ENCODE peak calls at places on chromosomes 11 and 22, in four cellular contexts. A is activated CD4-positive, alpha-beta T cell treated with anti-CD3 and anti-CD28 coated beads for 24 hours; J is effector memory CD4-positive, alpha-beta T cell; S is astrocyte of the cerebellum. E is an unnamed sample.

GRCh38 chr22:35198738-35199137 is 58.6 kb upstream of the HMGXB4 start:
- DNase-seq in A (no peak), J (no peak), S (no peak), E (no peak)

GRCh38 chr11:17764446-17765218 is 30.1 kb downstream of the KCNC1 start:
- DNase-seq in A (no peak), J (no peak), S (no peak), E (no peak)

GRCh38 chr11:19660076-19660475 is 52.6 kb upstream of the NAV2 start:
- DNase-seq in A (no peak), J (no peak), S (peak), E (no peak)

GRCh38 chr11:30120045-30120589 is 103.3 kb upstream of the KCNA4 start:
- DNase-seq in A (no peak), J (no peak), S (no peak), E (no peak)

GRCh38 chr11:127632971-127633680 is 632.6 kb upstream of the KIRREL3 start:
- DNase-seq in A (no peak), J (no peak), S (no peak), E (no peak)

GRCh38 chr11:6655020-6655789 is 404 bp downstream of the DCHS1 start:
- DNase-seq in A (no peak), J (no peak), S (no peak), E (no peak)

GRCh38 chr11:27139742-27140141 is 99.1 kb downstream of the BBOX1 start:
- DNase-seq in A (no peak), J (no peak), S (no peak), E (no peak)

GRCh38 chr22:47609653-47610052 is 847.2 kb downstream of the TBC1D22A start:
- DNase-seq in A (no peak), J (no peak), S (no peak), E (no peak)

GRCh38 chr11:10233581-10233980 is 60.4 kb downstream of the SBF2 start:
- DNase-seq in A (no peak), J (no peak), S (peak), E (no peak)

GRCh38 chr22:42662114-42663021 is 13.2 kb upstream of the CYB5R3 start:
- DNase-seq in A (peak), J (peak), S (no peak), E (peak)

GRCh38 chr22:35219012-35219411 is 38.3 kb upstream of the HMGXB4 start:
- DNase-seq in A (no peak), J (no peak), S (no peak), E (no peak)

GRCh38 chr11:86802601-86803051 is 2.3 kb downstream of the PRSS23 start:
- DNase-seq in A (no peak), J (no peak), S (peak), E (no peak)

GRCh38 chr11:112889446-112889845 is 71.8 kb upstream of the NCAM1 start:
- DNase-seq in A (no peak), J (no peak), S (no peak), E (no peak)

GRCh38 chr22:20904008-20904979 is 12.9 kb upstream of the CRKL start:
- DNase-seq in A (no peak), J (no peak), S (peak), E (no peak)

GRCh38 chr11:31236052-31236652 is 133.4 kb downstream of the DCDC1 start:
- DNase-seq in A (no peak), J (no peak), S (no peak), E (no peak)

GRCh38 chr11:119236891-119237290 is 30.8 kb downstream of the CBL start:
- DNase-seq in A (no peak), J (no peak), S (no peak), E (no peak)

GRCh38 chr22:26762503-26763170 is 105.2 kb downstream of the MIAT start:
- DNase-seq in A (no peak), J (no peak), S (no peak), E (no peak)

GRCh38 chr22:47157486-47158270 is 395.2 kb downstream of the TBC1D22A start:
- DNase-seq in A (no peak), J (no peak), S (no peak), E (no peak)

GRCh38 chr11:68819362-68819761 is 22.4 kb downstream of the CPT1A start:
- DNase-seq in A (no peak), J (no peak), S (no peak), E (no peak)

GRCh38 chr22:50498322-50498861 is 9.1 kb downstream of the LMF2 start:
- DNase-seq in A (peak), J (peak), S (no peak), E (peak)

GRCh38 chr11:108866781-108867180 is 201.9 kb downstream of the DDX10 start:
- DNase-seq in A (no peak), J (no peak), S (no peak), E (no peak)

GRCh38 chr11:86792150-86792549 is 8.2 kb upstream of the PRSS23 start:
- DNase-seq in A (no peak), J (no peak), S (no peak), E (no peak)

GRCh38 chr11:58832246-58832645 is 12.3 kb downstream of the GLYATL2 start:
- DNase-seq in A (no peak), J (no peak), S (peak), E (no peak)

GRCh38 chr22:43957871-43958270 is 2.6 kb downstream of the SAMM50 start:
- DNase-seq in A (no peak), J (no peak), S (no peak), E (no peak)

GRCh38 chr22:38451864-38452263 is 3.1 kb downstream of the KCNJ4 start:
- DNase-seq in A (no peak), J (no peak), S (no peak), E (no peak)

GRCh38 chr11:117876341-117877119 is at the start of gene FXYD6:
- DNase-seq in A (no peak), J (no peak), S (no peak), E (no peak)

GRCh38 chr11:48054994-48055291 is 74.6 kb downstream of the PTPRJ start:
- DNase-seq in A (no peak), J (no peak), S (no peak), E (no peak)

GRCh38 chr22:23984430-23984829 is 4.5 kb downstream of the GSTT2 start:
- DNase-seq in A (no peak), J (no peak), S (peak), E (no peak)

GRCh38 chr11:70026726-70027125 is 51.4 kb upstream of the ANO1 start:
- DNase-seq in A (no peak), J (no peak), S (no peak), E (peak)

GRCh38 chr22:38700271-38700788 is 413 bp downstream of the JOSD1 start:
- DNase-seq in A (no peak), J (peak), S (no peak), E (no peak)

GRCh38 chr22:46267431-46268279 is at the start of gene TTC38:
- DNase-seq in A (peak), J (peak), S (peak), E (peak)

GRCh38 chr11:86228967-86229330 is 15.6 kb upstream of the EED start:
- DNase-seq in A (peak), J (no peak), S (no peak), E (no peak)

GRCh38 chr22:48821346-48822186 is 1006.1 kb downstream of the BRD1 start:
- DNase-seq in A (no peak), J (no peak), S (no peak), E (no peak)

GRCh38 chr11:73203790-73204189 is 14.3 kb upstream of the P2RY2 start:
- DNase-seq in A (no peak), J (no peak), S (no peak), E (no peak)

GRCh38 chr22:45548991-45549736 is 46.5 kb downstream of the FBLN1 start:
- DNase-seq in A (no peak), J (no peak), S (peak), E (no peak)

GRCh38 chr22:49886346-49887073 is 31.7 kb downstream of the ALG12 start:
- DNase-seq in A (no peak), J (no peak), S (no peak), E (no peak)

GRCh38 chr11:33135768-33136443 is 25.4 kb downstream of the CSTF3 start:
- DNase-seq in A (no peak), J (no peak), S (no peak), E (no peak)

GRCh38 chr22:31321421-31321820 is 24.7 kb downstream of the PATZ1 start:
- DNase-seq in A (no peak), J (no peak), S (no peak), E (no peak)

GRCh38 chr11:47552086-47552580 is 799 bp downstream of the CELF1 start:
- DNase-seq in A (peak), J (no peak), S (no peak), E (no peak)

E was measured in H1.